ENCODE peak calls at places on chromosome 22, in six cellular contexts. V is activated CD4-positive, alpha-beta T cell treated with anti-CD3 and anti-CD28 coated beads, Interleukin-2, amount 10 ng/mL, durations not matched to agents 7 days and 5 days; H is gastrocnemius medialis; L is activated T-cell treated with anti-CD3 and anti-CD28 coated beads for 1 hour; F is caudate nucleus; D is T-helper 9 cell. M is an unnamed sample.

GRCh38 chr22:45842141-45842831 is 134.7 kb downstream of the WNT7B start:
- DNase-seq in V (no peak), H (no peak), L (no peak), F (no peak), D (no peak), M (peak)

GRCh38 chr22:24208012-24208749 is 26.9 kb downstream of the SUSD2 start:
- DNase-seq in V (no peak), H (no peak), L (no peak), F (no peak), D (no peak), M (peak)

GRCh38 chr22:37054078-37054440 is 2.5 kb downstream of the KCTD17 start:
- DNase-seq in V (no peak), H (no peak), L (no peak), F (no peak), D (no peak), M (no peak)

GRCh38 chr22:26045051-26045450 is 124.2 kb upstream of the SEZ6L start:
- DNase-seq in V (no peak), H (no peak), L (no peak), F (no peak), D (no peak), M (no peak)

GRCh38 chr22:37454857-37455686 is 27.8 kb upstream of the ELFN2 start:
- DNase-seq in V (no peak), H (no peak), L (no peak), F (no peak), D (no peak), M (peak)

GRCh38 chr22:29224121-29224858 is 18.6 kb downstream of the EMID1 start:
- DNase-seq in V (no peak), H (no peak), L (no peak), F (no peak), D (no peak), M (no peak)

GRCh38 chr22:38981005-38981658 is 1.0 kb upstream of the APOBEC3B start:
- DNase-seq in V (no peak), H (no peak), L (no peak), F (no peak), D (no peak), M (peak)

GRCh38 chr22:29342577-29343312 is 27.2 kb upstream of the RASL10A start:
- DNase-seq in V (no peak), H (no peak), L (no peak), F (no peak), D (no peak), M (no peak)

GRCh38 chr22:24516301-24516737 is 21.2 kb downstream of the UPB1 start:
- DNase-seq in V (no peak), H (no peak), L (no peak), F (no peak), D (no peak), M (peak)

GRCh38 chr22:44380716-44381500 is 68.2 kb upstream of the SHISAL1 start:
- DNase-seq in V (no peak), H (no peak), L (no peak), F (no peak), D (no peak), M (no peak)

GRCh38 chr22:44382461-44383038 is 69.8 kb upstream of the SHISAL1 start:
- DNase-seq in V (no peak), H (no peak), L (no peak), F (no peak), D (no peak), M (no peak)

GRCh38 chr22:38700271-38700788 is 413 bp downstream of the JOSD1 start:
- DNase-seq in V (peak), H (no peak), L (no peak), F (no peak), D (no peak), M (peak)

GRCh38 chr22:40674274-40674673 is 5.0 kb upstream of the MCHR1 start:
- DNase-seq in V (no peak), H (no peak), L (no peak), F (no peak), D (no peak), M (no peak)

GRCh38 chr22:30298005-30298701 is 8.8 kb upstream of the CASTOR1 start:
- DNase-seq in V (no peak), H (no peak), L (no peak), F (no peak), D (no peak), M (peak)

GRCh38 chr22:30017375-30017774 is 62.9 kb upstream of the HORMAD2 start:
- DNase-seq in V (no peak), H (no peak), L (no peak), F (no peak), D (no peak), M (no peak)

GRCh38 chr22:43566561-43567332 is 154.9 kb downstream of the MPPED1 start:
- DNase-seq in V (no peak), H (no peak), L (no peak), F (no peak), D (no peak), M (no peak)

GRCh38 chr22:45696227-45696626 is 24.6 kb downstream of the ATXN10 start:
- DNase-seq in V (no peak), H (no peak), L (no peak), F (no peak), D (no peak), M (no peak)

GRCh38 chr22:47631571-47632102 is 869.2 kb downstream of the TBC1D22A start:
- DNase-seq in V (no peak), H (no peak), L (no peak), F (no peak), D (no peak), M (no peak)

GRCh38 chr22:27994481-27995331 is 75.7 kb upstream of the PITPNB start:
- DNase-seq in V (no peak), H (no peak), L (no peak), F (no peak), D (no peak), M (no peak)

GRCh38 chr22:29311468-29312217 is 3.9 kb downstream of the RASL10A start:
- DNase-seq in V (no peak), H (no peak), L (no peak), F (no peak), D (no peak), M (no peak)

GRCh38 chr22:37258810-37259472 is 14.9 kb upstream of the RAC2 start:
- DNase-seq in V (no peak), H (no peak), L (no peak), F (no peak), D (no peak), M (no peak)

GRCh38 chr22:24291538-24292201 is 21.0 kb downstream of the SPECC1L start:
- DNase-seq in V (no peak), H (no peak), L (no peak), F (no peak), D (no peak), M (no peak)

GRCh38 chr22:37739000-37739399 is 42.2 kb downstream of the TRIOBP start:
- DNase-seq in V (no peak), H (peak), L (no peak), F (no peak), D (no peak), M (no peak)

GRCh38 chr22:45584621-45585436 is 82.1 kb downstream of the FBLN1 start:
- DNase-seq in V (no peak), H (no peak), L (no peak), F (no peak), D (no peak), M (no peak)

GRCh38 chr22:31544481-31545480 is 48.4 kb downstream of the SFI1 start:
- DNase-seq in V (no peak), H (no peak), L (no peak), F (no peak), D (no peak), M (no peak)

M was measured in mammary epithelial cell.